ENCODE peak calls at places on chromosomes 4 and X, in five cellular contexts. X, H, S, O and A are unnamed samples.
A peak's percentile ranks its signal among the peaks of the same experiment; 100 is the strongest.

GRCh38 chrX:4570141-4570540 is 856.7 kb upstream of the PRKX start:
- DNase-seq in H (no peak), S (no peak), X (no peak), O (no peak), A (no peak)

GRCh38 chrX:10175317-10175871 is 18.6 kb downstream of the CLCN4 start:
- DNase-seq in H (no peak), X (no peak), O (peak; percentile 74), S (peak; percentile 69), A (no peak)

GRCh38 chrX:149512225-149512885 is 7.2 kb upstream of the IDS start:
- DNase-seq in H (peak; percentile 55), X (peak; percentile 51), O (peak; percentile 58), S (peak; percentile 40), A (peak; percentile 65)

GRCh38 chr4:84177831-84178230 is 321.3 kb downstream of the NKX6-1 start:
- DNase-seq in X (no peak), O (no peak), S (no peak), H (no peak), A (no peak)

GRCh38 chr4:163448541-163449203 is 24.9 kb downstream of the TKTL2 start:
- DNase-seq in O (peak; percentile 42), X (no peak), S (peak; percentile 14), H (no peak), A (peak; percentile 9)

GRCh38 chrX:31124536-31124935 is 52.7 kb upstream of the FTHL17 start:
- DNase-seq in X (no peak), O (no peak), H (no peak), S (no peak), A (peak; percentile 4)

GRCh38 chr4:95107635-95108034 is 349.9 kb downstream of the BMPR1B start:
- DNase-seq in X (no peak), S (peak; percentile 33), H (no peak), O (peak; percentile 68), A (no peak)

GRCh38 chr4:125262079-125262478 is 52.7 kb upstream of the FAT4 start:
- DNase-seq in S (no peak), O (no peak), X (no peak), H (no peak), A (no peak)

GRCh38 chr4:68797618-68798017 is 18.2 kb upstream of the UGT2B10 start:
- DNase-seq in O (no peak), S (no peak), X (no peak), H (no peak), A (no peak)

GRCh38 chr4:94533405-94534223 is 81.9 kb downstream of the PDLIM5 start:
- DNase-seq in O (no peak), X (no peak), S (no peak), H (no peak), A (no peak)

DNA sequence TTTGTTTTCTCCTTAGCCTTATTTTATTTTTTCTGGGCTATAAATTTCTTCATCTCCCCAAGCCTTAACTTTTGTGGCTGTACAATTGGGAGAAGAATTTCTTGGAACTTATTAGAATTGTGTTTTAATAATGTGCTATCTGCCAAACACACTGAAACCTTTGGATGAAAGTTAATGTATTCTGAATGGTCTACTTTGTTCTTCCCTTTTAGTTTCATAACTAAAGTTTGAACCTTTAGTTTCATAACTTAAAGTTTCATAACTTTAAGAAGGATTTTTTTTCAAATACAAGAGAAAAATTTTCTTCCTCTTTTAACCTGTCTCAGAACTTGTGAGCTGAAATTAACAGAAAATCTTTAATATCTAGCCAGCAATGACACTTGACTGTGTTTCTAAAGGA is 182.2 kb downstream of the ARHGAP24 start:
- DNase-seq in H (no peak), O (no peak), X (no peak), S (no peak), A (no peak)
- H3K36me3 ChIP-seq in H (no peaks in the 10 kb centered on the region), O (no peaks in the 10 kb centered on the region), X (no peaks in the 10 kb centered on the region), S (no peaks in the 10 kb centered on the region), A (no peaks in the 10 kb centered on the region)

DNA sequence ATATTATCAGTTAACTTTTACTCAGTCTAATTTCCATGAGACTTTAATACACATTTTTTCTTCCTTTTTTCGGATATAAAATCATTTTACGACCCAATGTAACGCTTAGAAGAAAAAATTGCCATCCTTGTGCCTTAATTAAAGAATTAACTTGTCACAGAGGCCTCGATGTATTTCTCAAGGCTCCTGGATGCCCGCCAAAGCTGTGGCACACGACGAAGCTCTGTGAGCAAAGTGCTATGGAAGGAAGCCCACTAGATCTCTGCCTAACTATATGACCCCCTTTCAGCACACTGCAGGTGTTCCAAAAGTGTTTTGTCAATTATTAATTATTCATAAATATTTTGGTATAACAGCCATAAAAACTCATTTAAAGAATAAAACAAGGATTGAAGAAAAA is 54.4 kb downstream of the TAPT1 start:
- DNase-seq in O (no peak), S (no peak), H (no peak), X (no peak), A (no peak)
- H3K36me3 ChIP-seq in O (peaks cover 4% of the 10 kb centered on the region), S (no peaks in the 10 kb centered on the region), H (peaks cover 77% of the 10 kb centered on the region), X (no peaks in the 10 kb centered on the region), A (peaks cover 10% of the 10 kb centered on the region)

GRCh38 chrX:107625776-107626175 is 2.5 kb upstream of the PRPS1 start:
- DNase-seq in H (no peak), O (no peak), X (no peak), S (no peak), A (no peak)

GRCh38 chrX:107627792-107628661 is at the start of gene PRPS1:
- DNase-seq in H (peak; percentile 95), S (peak; percentile 93), X (peak; percentile 92), O (peak; percentile 95), A (peak; percentile 90)

GRCh38 chrX:107626481-107626880 is 1.8 kb upstream of the PRPS1 start:
- DNase-seq in H (no peak), X (no peak), O (no peak), S (no peak), A (no peak)

GRCh38 chrX:107628662-107629532 is 587 bp downstream of the PRPS1 start:
- DNase-seq in X (peak; percentile 55), H (peak; percentile 68), O (peak; percentile 55), S (peak; percentile 14), A (peak; percentile 30)

DNA sequence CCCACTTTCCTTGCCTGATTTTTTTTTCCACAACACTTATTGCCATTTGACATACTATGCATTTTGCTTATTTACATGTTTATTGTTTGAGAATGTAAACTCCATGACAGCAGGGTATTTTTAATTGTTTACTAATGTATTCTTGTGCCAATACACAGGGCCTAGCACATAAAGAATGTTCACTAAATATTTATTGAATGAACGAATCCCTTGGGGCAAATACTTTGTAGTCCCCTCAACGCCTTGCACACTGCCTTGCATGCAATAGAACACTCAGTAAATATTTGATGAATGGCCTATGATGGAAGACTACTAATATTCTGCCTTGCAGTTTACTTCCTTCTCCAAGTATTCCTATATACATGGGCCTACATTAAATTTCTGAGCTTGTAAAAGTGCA is 1.4 kb upstream of the PRPS1 start:
- DNase-seq in S (no peak), O (no peak), H (no peak), X (no peak), A (no peak)
- H3K36me3 ChIP-seq in S (no peaks in the 10 kb centered on the region), O (no peaks in the 10 kb centered on the region), H (peaks cover 11% of the 10 kb centered on the region), X (no peaks in the 10 kb centered on the region), A (no peaks in the 10 kb centered on the region)

DNA sequence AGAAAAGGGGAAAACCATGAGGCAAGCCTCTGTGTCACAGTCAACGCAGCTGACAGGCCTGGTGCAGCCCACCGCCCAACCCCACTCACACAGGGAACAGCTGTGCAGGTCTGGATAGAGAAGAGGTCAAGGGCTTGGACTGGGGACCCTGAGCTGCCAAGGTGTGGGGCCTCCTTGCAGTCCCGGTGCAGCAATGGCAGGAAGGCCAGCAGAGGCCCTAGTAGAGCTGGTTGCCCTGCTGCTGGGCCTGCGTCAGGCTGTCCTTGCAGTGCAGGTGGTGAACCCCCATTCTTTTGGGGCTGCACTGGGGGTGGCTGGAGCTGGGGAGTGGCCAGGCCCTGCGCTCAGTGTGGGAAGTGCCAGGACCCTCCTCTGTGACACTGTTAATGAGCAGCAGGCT is 482.0 kb downstream of the SMARCA1 start:
- DNase-seq in X (no peak), H (no peak), O (no peak), S (no peak), A (no peak)
- H3K36me3 ChIP-seq in X (no peaks in the 10 kb centered on the region), H (no peaks in the 10 kb centered on the region), O (no peaks in the 10 kb centered on the region), S (no peaks in the 10 kb centered on the region), A (no peaks in the 10 kb centered on the region)

GRCh38 chrX:18890724-18891560 is 93.0 kb downstream of the PHKA2 start:
- DNase-seq in S (no peak), O (no peak), H (no peak), X (no peak), A (no peak)

GRCh38 chrX:18891561-18891945 is 92.4 kb downstream of the PHKA2 start:
- DNase-seq in S (no peak), O (no peak), X (no peak), H (no peak), A (no peak)

GRCh38 chrX:18894156-18894555 is 89.8 kb downstream of the PHKA2 start:
- DNase-seq in H (no peak), S (no peak), X (no peak), O (no peak), A (no peak)

GRCh38 chrX:18893536-18893935 is 90.4 kb downstream of the PHKA2 start:
- DNase-seq in S (no peak), O (no peak), H (no peak), X (no peak), A (no peak)

DNA sequence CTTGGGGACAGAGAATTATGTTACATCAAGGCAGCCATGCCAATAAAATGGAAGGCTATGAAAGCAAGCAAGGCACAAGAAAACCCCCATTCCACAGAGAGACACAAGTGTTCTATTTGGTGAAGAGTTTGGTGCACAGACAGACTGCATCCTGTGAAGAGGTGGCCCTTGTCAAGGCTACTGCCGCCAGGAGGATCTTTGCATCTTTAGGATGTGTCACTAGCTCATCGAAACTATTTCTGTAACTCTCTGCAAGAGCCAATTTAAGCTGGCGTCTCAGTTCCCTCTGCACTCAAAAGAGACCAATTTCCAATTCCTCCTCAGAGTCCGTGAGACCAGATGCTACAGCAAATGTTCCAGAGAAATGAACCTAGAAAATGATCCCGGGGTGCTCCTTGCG is 91.0 kb downstream of the PHKA2 start:
- DNase-seq in S (no peak), H (no peak), X (no peak), O (no peak), A (no peak)
- H3K36me3 ChIP-seq in S (no peaks in the 10 kb centered on the region), H (no peaks in the 10 kb centered on the region), X (no peaks in the 10 kb centered on the region), O (no peaks in the 10 kb centered on the region), A (peaks cover 55% of the 10 kb centered on the region)

GRCh38 chrX:40068048-40068447 is 29.7 kb downstream of the BCOR start:
- DNase-seq in X (no peak), O (peak; percentile 39), H (no peak), S (peak; percentile 11), A (no peak)
- H3K36me3 ChIP-seq in X (no peaks in the 10 kb centered on the region), O (peaks cover 6% of the 10 kb centered on the region), H (peaks cover 100% of the 10 kb centered on the region), S (no peaks in the 10 kb centered on the region), A (peaks cover 68% of the 10 kb centered on the region)